ENCODE peak calls at places on chromosome 19, in ten cellular contexts. H, Y, N, O, U, V, Q, L, I and G are unnamed samples.

GRCh38 chr19:4075373-4075772 is 8.7 kb upstream of the ZBTB7A start:
- DNase-seq in H (no peak), Y (no peak), N (no peak), O (no peak), U (no peak), V (peak; percentile 38), Q (no peak), L (no peak), I (no peak), G (no peak)

GRCh38 chr19:51513968-51514367 is 12.4 kb upstream of the SIGLEC12 start:
- DNase-seq in H (no peak), Y (no peak), N (no peak), O (no peak), U (no peak), V (no peak), Q (no peak), L (no peak), I (no peak), G (no peak)

GRCh38 chr19:39677931-39678889 is 22.5 kb downstream of the LGALS16 start:
- DNase-seq in H (no peak), Y (no peak), N (peak; percentile 39), O (no peak), U (peak; percentile 86), V (peak; percentile 5), Q (no peak), L (no peak), I (peak; percentile 90), G (no peak)

GRCh38 chr19:3653081-3653795 is 26.6 kb upstream of the CACTIN start:
- DNase-seq in H (no peak), Y (no peak), N (no peak), O (no peak), U (no peak), V (no peak), Q (no peak), L (no peak), I (no peak), G (no peak)

GRCh38 chr19:2050991-2051770 is at the start of gene MKNK2:
- DNase-seq in H (peak; percentile 89), Y (peak; percentile 79), N (peak; percentile 79), O (peak; percentile 68), U (peak; percentile 86), V (peak; percentile 87), Q (peak; percentile 88), L (peak; percentile 94), I (no peak), G (peak; percentile 99)

GRCh38 chr19:55698256-55698655 is 23.2 kb downstream of the EPN1 start:
- DNase-seq in H (no peak), Y (no peak), N (no peak), O (no peak), U (no peak), V (no peak), Q (no peak), L (no peak), I (no peak), G (no peak)

GRCh38 chr19:7916137-7916907 is 1.7 kb downstream of the TGFBR3L start:
- DNase-seq in H (no peak), Y (no peak), N (no peak), O (no peak), U (no peak), V (peak; percentile 30), Q (no peak), L (no peak), I (no peak), G (peak; percentile 49)

GRCh38 chr19:18491995-18492953 is 29.6 kb downstream of the ELL start:
- DNase-seq in H (no peak), Y (no peak), N (no peak), O (no peak), U (no peak), V (no peak), Q (no peak), L (no peak), I (no peak), G (no peak)

GRCh38 chr19:49173198-49173597 is 15.6 kb downstream of the TRPM4 start:
- DNase-seq in H (no peak), Y (no peak), N (no peak), O (no peak), U (no peak), V (no peak), Q (no peak), L (no peak), I (no peak), G (no peak)

GRCh38 chr19:52923782-52924593 is 760 bp upstream of the ZNF888 start:
- DNase-seq in H (peak; percentile 18), Y (no peak), N (no peak), O (no peak), U (peak; percentile 22), V (peak; percentile 49), Q (peak; percentile 72), L (peak; percentile 9), I (no peak), G (no peak)

GRCh38 chr19:40398417-40399056 is 8.6 kb upstream of the HIPK4 start:
- DNase-seq in H (no peak), Y (peak; percentile 36), N (no peak), O (no peak), U (peak; percentile 31), V (no peak), Q (no peak), L (no peak), I (no peak), G (no peak)

GRCh38 chr19:37304190-37304883 is 66.6 kb upstream of the ZNF527 start:
- DNase-seq in H (peak; percentile 51), Y (no peak), N (no peak), O (no peak), U (no peak), V (peak; percentile 9), Q (no peak), L (no peak), I (no peak), G (no peak)

GRCh38 chr19:48629599-48630288 is 7.4 kb downstream of the DBP start:
- DNase-seq in H (peak; percentile 45), Y (no peak), N (no peak), O (no peak), U (peak; percentile 81), V (no peak), Q (peak; percentile 76), L (no peak), I (no peak), G (no peak)

GRCh38 chr19:36106441-36106840 is 4.5 kb upstream of the OVOL3 start:
- DNase-seq in H (no peak), Y (no peak), N (no peak), O (no peak), U (no peak), V (no peak), Q (no peak), L (no peak), I (no peak), G (no peak)

GRCh38 chr19:27971071-27971470 is 1241.9 kb downstream of the UQCRFS1 start:
- DNase-seq in H (no peak), Y (no peak), N (no peak), O (no peak), U (no peak), V (peak; percentile 7), Q (no peak), L (no peak), I (no peak), G (no peak)

GRCh38 chr19:50712833-50713232 is 6.8 kb downstream of the SHANK1 start:
- DNase-seq in H (no peak), Y (no peak), N (no peak), O (no peak), U (no peak), V (no peak), Q (no peak), L (no peak), I (no peak), G (no peak)

GRCh38 chr19:38683393-38684077 is 36.1 kb downstream of the ACTN4 start:
- DNase-seq in H (no peak), Y (peak; percentile 97), N (peak; percentile 85), O (no peak), U (peak; percentile 84), V (peak; percentile 94), Q (peak; percentile 77), L (no peak), I (peak; percentile 100), G (peak; percentile 34)

GRCh38 chr19:5818594-5818993 is 13.7 kb downstream of the NRTN start:
- DNase-seq in H (no peak), Y (no peak), N (no peak), O (no peak), U (no peak), V (no peak), Q (no peak), L (no peak), I (no peak), G (no peak)
- TF ChIP-seq CTCF in H (no peak), Y (no peak), N (no peak), O (no peak), U (no peak), V (no peak), Q (no peak), L (no peak), I (no peak), G (no peak)

GRCh38 chr19:17281391-17282304 is at the start of gene ANKLE1:
- DNase-seq in H (peak; percentile 25), Y (no peak), N (no peak), O (no peak), U (no peak), V (no peak), Q (no peak), L (no peak), I (no peak), G (peak; percentile 69)
- TF ChIP-seq CTCF in H (no peak), Y (no peak), N (no peak), O (no peak), U (no peak), V (no peak), Q (no peak), L (no peak), I (no peak), G (no peak)

DNA sequence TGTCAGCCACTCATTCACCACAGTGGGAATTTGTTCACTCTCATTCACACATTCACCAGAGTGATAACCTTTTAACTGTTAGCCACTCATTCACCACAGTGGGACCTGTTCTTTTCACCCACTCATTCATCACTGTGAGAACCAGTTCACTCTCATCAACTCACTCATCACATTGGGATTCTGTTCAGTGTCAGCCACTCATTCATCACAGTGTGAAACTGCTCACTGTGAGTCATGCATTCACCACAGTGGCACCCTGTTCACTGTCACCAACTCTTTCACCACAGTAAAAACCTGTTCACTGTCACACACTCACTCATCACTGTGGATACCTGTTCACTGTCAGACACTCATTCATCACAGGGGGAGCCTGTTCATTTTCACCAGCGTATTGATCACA is 43.5 kb upstream of the ZNF85 start:
- DNase-seq in H (no peak), Y (no peak), N (no peak), O (no peak), U (no peak), V (no peak), Q (no peak), L (no peak), I (no peak), G (no peak)
- TF ChIP-seq CTCF in H (no peak), Y (no peak), N (no peak), O (no peak), U (no peak), V (no peak), Q (no peak), L (no peak), I (no peak), G (no peak)

DNA sequence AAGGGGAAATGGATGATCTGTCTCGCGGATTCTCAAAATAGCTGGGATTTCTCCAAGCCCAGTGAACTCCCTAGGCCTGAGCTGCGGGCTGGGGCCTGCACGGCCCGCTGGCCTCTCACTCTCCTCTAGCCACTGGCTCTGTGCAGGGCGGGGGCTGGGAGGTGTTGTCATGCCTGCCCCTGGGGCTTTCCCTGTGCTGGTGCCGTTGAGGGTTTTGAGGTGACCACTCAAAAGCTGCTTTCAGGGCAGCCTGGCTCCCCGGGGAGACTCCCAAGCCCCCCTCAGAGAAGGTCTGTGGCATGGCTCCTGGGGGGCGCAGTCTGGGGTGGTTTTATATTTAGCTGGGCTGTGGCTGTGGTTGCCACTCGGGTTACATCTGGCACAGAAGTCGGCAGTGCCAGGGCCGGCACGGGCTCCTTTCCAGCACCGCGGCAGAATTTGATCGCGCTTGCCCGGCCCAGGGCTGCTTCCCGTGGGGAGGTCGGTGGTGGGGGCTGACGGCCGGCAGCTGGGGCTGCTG is 10.0 kb downstream of the NDUFB7 start:
- DNase-seq in H (peak; percentile 52), Y (no peak), N (peak; percentile 19), O (no peak), U (peak; percentile 86), V (peak; percentile 37), Q (no peak), L (no peak), I (no peak), G (no peak)
- TF ChIP-seq CTCF in H (no peak), Y (no peak), N (no peak), O (no peak), U (no peak), V (no peak), Q (no peak), L (no peak), I (no peak), G (no peak)